ENCODE peak calls at places on chromosomes 16 and 17, in four cellular contexts. One of them, this sample, is unnamed.
A peak's percentile ranks its signal among the peaks of the same experiment; 100 is the strongest.

GRCh38 chr16:69910964-69911363 is 40.2 kb upstream of the CLEC18A start:
- DNase-seq in stimulated activated CD8-positive, alpha-beta memory T cell treated with anti-CD3 and anti-CD28 coated beads, Interleukin-4, amount 100 ng/mL, for 48 hours: no peak
- DNase-seq in H7: no peak
- DNase-seq in astrocyte of the spinal cord: no peak
- DNase-seq in this sample: no peak

GRCh38 chr17:78104540-78104941 is 24.0 kb downstream of the TMC6 start:
- DNase-seq in stimulated activated CD8-positive, alpha-beta memory T cell treated with anti-CD3 and anti-CD28 coated beads, Interleukin-4, amount 100 ng/mL, for 48 hours: no peak
- DNase-seq in H7: peak; percentile 61
- DNase-seq in astrocyte of the spinal cord: no peak
- DNase-seq in this sample: no peak

GRCh38 chr17:29043539-29044165 is 711 bp downstream of the PIPOX start:
- DNase-seq in stimulated activated CD8-positive, alpha-beta memory T cell treated with anti-CD3 and anti-CD28 coated beads, Interleukin-4, amount 100 ng/mL, for 48 hours: no peak
- DNase-seq in H7: no peak
- DNase-seq in astrocyte of the spinal cord: no peak
- DNase-seq in this sample: no peak

GRCh38 chr16:886802-887731 is 83.7 kb downstream of the LMF1 start:
- DNase-seq in stimulated activated CD8-positive, alpha-beta memory T cell treated with anti-CD3 and anti-CD28 coated beads, Interleukin-4, amount 100 ng/mL, for 48 hours: no peak
- DNase-seq in H7: peak; percentile 96
- DNase-seq in astrocyte of the spinal cord: no peak
- DNase-seq in this sample: no peak

GRCh38 chr17:48261297-48261880 is 153.8 kb downstream of the SNX11 start:
- DNase-seq in stimulated activated CD8-positive, alpha-beta memory T cell treated with anti-CD3 and anti-CD28 coated beads, Interleukin-4, amount 100 ng/mL, for 48 hours: no peak
- DNase-seq in H7: peak; percentile 57
- DNase-seq in astrocyte of the spinal cord: peak; percentile 54
- DNase-seq in this sample: peak; percentile 34

GRCh38 chr17:7560172-7561027 is 1.3 kb upstream of the SENP3 start:
- DNase-seq in stimulated activated CD8-positive, alpha-beta memory T cell treated with anti-CD3 and anti-CD28 coated beads, Interleukin-4, amount 100 ng/mL, for 48 hours: peak; percentile 79
- DNase-seq in H7: peak; percentile 89
- DNase-seq in astrocyte of the spinal cord: peak; percentile 59
- DNase-seq in this sample: no peak

GRCh38 chr17:74305865-74306654 is 20.0 kb upstream of the KIF19 start:
- DNase-seq in stimulated activated CD8-positive, alpha-beta memory T cell treated with anti-CD3 and anti-CD28 coated beads, Interleukin-4, amount 100 ng/mL, for 48 hours: no peak
- DNase-seq in H7: no peak
- DNase-seq in astrocyte of the spinal cord: no peak
- DNase-seq in this sample: no peak

GRCh38 chr16:57194512-57194911 is 8.4 kb downstream of the RSPRY1 start:
- DNase-seq in stimulated activated CD8-positive, alpha-beta memory T cell treated with anti-CD3 and anti-CD28 coated beads, Interleukin-4, amount 100 ng/mL, for 48 hours: no peak
- DNase-seq in H7: no peak
- DNase-seq in astrocyte of the spinal cord: peak; percentile 95
- DNase-seq in this sample: peak; percentile 80